ENCODE peak calls at places on chromosomes 3 and 15, in four cellular contexts. F is Right ventricle myocardium inferior, O is ascending aorta, K is T-helper 9 cell. Y is an unnamed sample.

GRCh38 chr3:56115199-56115598 is 353.1 kb downstream of the ERC2 start:
- DNase-seq in O (no peak), K (no peak), F (no peak), Y (no peak)

GRCh38 chr3:124846189-124846588 is 41.0 kb downstream of the ITGB5 start:
- DNase-seq in O (no peak), F (no peak), K (no peak), Y (peak)

GRCh38 chr15:55110446-55110845 is 86.3 kb downstream of the RSL24D1 start:
- DNase-seq in O (no peak), F (no peak), K (no peak), Y (no peak)

GRCh38 chr3:118501152-118501551 is 533.5 kb downstream of the IGSF11 start:
- DNase-seq in F (no peak), O (no peak), K (no peak), Y (no peak)

GRCh38 chr3:57152150-57152549 is 13.0 kb downstream of the IL17RD start:
- DNase-seq in F (no peak), O (no peak), K (no peak), Y (no peak)

GRCh38 chr3:44114142-44114541 is 127.5 kb upstream of the TOPAZ1 start:
- DNase-seq in F (no peak), K (peak), O (no peak), Y (peak)

GRCh38 chr15:89435346-89435745 is 61.0 kb downstream of the RHCG start:
- DNase-seq in K (no peak), O (no peak), F (no peak), Y (no peak)

GRCh38 chr3:161503271-161503670 is 6.7 kb downstream of the OTOL1 start:
- DNase-seq in F (no peak), K (no peak), O (no peak), Y (no peak)

GRCh38 chr3:8837172-8837571 is 67.8 kb upstream of the OXTR start:
- DNase-seq in O (no peak), F (no peak), K (no peak), Y (peak)

GRCh38 chr3:122392868-122393844 is 9.2 kb downstream of the FAM162A start:
- DNase-seq in O (no peak), K (no peak), F (no peak), Y (no peak)

GRCh38 chr3:151226088-151226563 is 23.1 kb upstream of the GPR171 start:
- DNase-seq in F (no peak), O (no peak), K (no peak), Y (peak)

GRCh38 chr15:91824256-91824655 is 29.3 kb upstream of the SLCO3A1 start:
- DNase-seq in F (no peak), K (no peak), O (no peak), Y (no peak)

GRCh38 chr15:80586141-80586540 is 109.0 kb upstream of the ABHD17C start:
- DNase-seq in F (no peak), O (no peak), K (no peak), Y (no peak)

GRCh38 chr15:68307131-68307928 is 29.8 kb downstream of the FEM1B start:
- DNase-seq in O (no peak), K (no peak), F (no peak), Y (no peak)

GRCh38 chr3:12175844-12176453 is 17.2 kb upstream of the TIMP4 start:
- DNase-seq in O (no peak), F (peak), K (no peak), Y (peak)

GRCh38 chr15:42999201-42999779 is 78.7 kb upstream of the TTBK2 start:
- DNase-seq in F (no peak), O (no peak), K (no peak), Y (no peak)

Y was measured in brain microvascular endothelial cell.